ENCODE peak calls at places on chromosomes 5 and 9, in nine cellular contexts. M is SJSA1, I is BE2C, H is mucosa of descending colon, O is NB4, A is sigmoid colon, T is lower leg skin, Q is epithelial cell of esophagus, J is heart left ventricle. W is an unnamed sample.

GRCh38 chr9:20331095-20331685 is 291.1 kb downstream of the MLLT3 start:
- DNase-seq in M (no peak), O (no peak), T (no peak), J (no peak), H (no peak), I (no peak), Q (no peak), A (no peak), W (no peak)

GRCh38 chr5:62650197-62650596 is 71.6 kb downstream of the LRRC70 start:
- DNase-seq in A (no peak), J (no peak), M (no peak), O (no peak), H (no peak), Q (no peak), I (no peak), T (no peak), W (no peak)

GRCh38 chr5:166899343-166899742 is 1392.1 kb upstream of the WWC1 start:
- DNase-seq in T (no peak), M (no peak), J (no peak), O (no peak), Q (no peak), A (no peak), I (no peak), H (no peak), W (no peak)

GRCh38 chr5:118863345-118863744 is 125.0 kb downstream of the DTWD2 start:
- DNase-seq in M (no peak), A (no peak), T (no peak), I (no peak), J (no peak), Q (peak), O (no peak), H (no peak), W (no peak)

GRCh38 chr5:80239680-80240367 is 16.0 kb downstream of the SERINC5 start:
- DNase-seq in T (no peak), J (no peak), O (peak), Q (peak), A (no peak), I (no peak), H (no peak), M (no peak), W (peak)

GRCh38 chr9:7186175-7186574 is 428.4 kb downstream of the KDM4C start:
- DNase-seq in J (no peak), H (no peak), I (no peak), O (peak), M (no peak), T (no peak), Q (peak), A (no peak), W (no peak)

GRCh38 chr9:90504486-90504885 is 138.1 kb downstream of the DIRAS2 start:
- DNase-seq in A (no peak), M (no peak), J (no peak), O (no peak), I (no peak), H (no peak), Q (no peak), T (no peak), W (no peak)

GRCh38 chr5:179759961-179760541 is 27.4 kb downstream of the MAML1 start:
- DNase-seq in Q (no peak), J (no peak), I (no peak), A (no peak), M (no peak), O (no peak), T (no peak), H (no peak), W (peak)

GRCh38 chr5:66960373-66961137 is 236.0 kb downstream of the CD180 start:
- DNase-seq in T (no peak), I (no peak), M (peak), H (no peak), J (no peak), O (no peak), A (no peak), Q (no peak), W (no peak)
- H3K4me3 ChIP-seq in T (no peak), I (no peak), M (no peak), H (no peak), J (no peak), O (no peak), A (no peak), Q (no peak), W (no peak)

DNA sequence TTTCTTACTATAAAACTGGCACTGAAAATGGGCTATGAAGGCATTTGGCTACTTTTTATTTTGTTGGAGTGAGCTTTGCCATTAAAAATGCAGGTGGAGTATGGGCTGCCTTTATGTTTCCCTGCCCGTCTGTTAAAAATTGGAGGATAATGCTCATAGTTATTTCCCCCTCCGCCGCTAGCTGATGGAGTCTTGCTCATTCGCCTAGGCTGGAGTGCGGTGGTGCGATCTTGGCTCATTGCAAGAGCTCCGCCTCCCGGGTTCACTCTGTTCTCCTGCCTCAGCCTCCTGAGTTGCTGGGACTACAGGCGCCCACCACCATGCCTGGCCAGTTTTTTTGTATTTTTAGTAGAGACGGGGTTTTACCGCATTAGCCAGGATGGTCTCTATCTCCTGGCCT is 8.6 kb downstream of the G3BP1 start:
- DNase-seq in Q (no peak), H (no peak), A (no peak), J (no peak), M (no peak), I (no peak), T (no peak), O (no peak), W (no peak)
- H3K4me3 ChIP-seq in Q (no peak), H (no peak), A (no peak), J (no peak), M (no peak), I (no peak), T (no peak), O (no peak), W (no peak)

GRCh38 chr9:2158111-2158610 is 143.0 kb downstream of the SMARCA2 start:
- DNase-seq in A (peak), I (no peak), Q (peak), M (peak), T (peak), O (peak), H (no peak), J (no peak), W (peak)
- H3K4me3 ChIP-seq in A (peak), I (no peak), Q (peak), M (peak), T (no peak), O (peak), H (no peak), J (peak), W (peak)

GRCh38 chr9:115595951-115596742 is 478.2 kb upstream of the TNC start:
- DNase-seq in I (no peak), Q (no peak), T (no peak), J (no peak), O (no peak), H (no peak), A (no peak), M (peak), W (peak)
- H3K4me3 ChIP-seq in I (no peak), Q (no peak), T (no peak), J (no peak), O (no peak), H (no peak), A (no peak), M (peak), W (peak)

DNA sequence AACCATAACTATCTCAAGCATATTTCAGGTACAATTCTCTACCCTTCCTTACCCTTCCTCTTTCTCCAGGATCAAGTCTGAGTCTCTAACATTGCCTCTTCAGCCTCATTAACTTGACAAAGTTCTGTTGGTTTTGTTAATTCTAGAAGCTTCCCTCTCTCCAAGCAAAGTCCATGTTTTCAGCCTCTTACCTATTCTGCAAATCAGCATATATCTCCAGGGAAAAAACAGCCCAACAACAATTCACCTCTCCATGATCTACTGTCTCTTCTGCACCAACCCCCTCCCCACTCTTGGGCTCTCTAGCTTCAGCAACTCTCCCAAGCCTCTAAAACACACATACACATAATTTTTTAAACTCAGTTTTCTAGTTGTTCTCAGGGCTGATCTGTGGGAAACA is 72.2 kb downstream of the LIX1 start:
- DNase-seq in A (no peak), M (no peak), Q (no peak), H (no peak), I (no peak), J (no peak), O (no peak), T (no peak), W (no peak)
- H3K4me3 ChIP-seq in A (no peak), M (no peak), Q (no peak), H (no peak), I (no peak), J (no peak), O (no peak), T (no peak), W (no peak)

DNA sequence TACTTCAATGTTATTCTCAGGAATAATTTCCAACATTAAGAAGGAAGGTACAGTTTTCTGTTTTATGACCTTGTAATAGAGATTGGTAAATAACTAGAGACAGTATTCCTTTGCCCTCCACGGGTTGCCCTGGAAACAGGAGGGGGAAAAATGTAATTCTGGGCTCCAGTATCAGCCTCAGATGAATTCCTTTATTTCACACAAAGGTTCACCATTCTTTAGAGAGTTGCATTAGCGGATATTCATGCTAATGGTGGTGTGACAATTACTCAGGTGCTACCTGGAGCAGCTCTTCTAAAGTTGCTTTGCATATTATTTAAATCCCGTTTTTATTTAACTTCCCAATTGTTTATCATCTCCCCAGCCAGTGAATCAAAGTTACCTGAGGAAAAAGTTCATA is 42.6 kb downstream of the CETN3 start:
- DNase-seq in M (no peak), T (no peak), Q (no peak), A (no peak), I (no peak), O (no peak), J (no peak), H (no peak), W (no peak)
- H3K4me3 ChIP-seq in M (no peak), T (no peak), Q (no peak), A (no peak), I (no peak), O (no peak), J (no peak), H (no peak), W (no peak)

DNA sequence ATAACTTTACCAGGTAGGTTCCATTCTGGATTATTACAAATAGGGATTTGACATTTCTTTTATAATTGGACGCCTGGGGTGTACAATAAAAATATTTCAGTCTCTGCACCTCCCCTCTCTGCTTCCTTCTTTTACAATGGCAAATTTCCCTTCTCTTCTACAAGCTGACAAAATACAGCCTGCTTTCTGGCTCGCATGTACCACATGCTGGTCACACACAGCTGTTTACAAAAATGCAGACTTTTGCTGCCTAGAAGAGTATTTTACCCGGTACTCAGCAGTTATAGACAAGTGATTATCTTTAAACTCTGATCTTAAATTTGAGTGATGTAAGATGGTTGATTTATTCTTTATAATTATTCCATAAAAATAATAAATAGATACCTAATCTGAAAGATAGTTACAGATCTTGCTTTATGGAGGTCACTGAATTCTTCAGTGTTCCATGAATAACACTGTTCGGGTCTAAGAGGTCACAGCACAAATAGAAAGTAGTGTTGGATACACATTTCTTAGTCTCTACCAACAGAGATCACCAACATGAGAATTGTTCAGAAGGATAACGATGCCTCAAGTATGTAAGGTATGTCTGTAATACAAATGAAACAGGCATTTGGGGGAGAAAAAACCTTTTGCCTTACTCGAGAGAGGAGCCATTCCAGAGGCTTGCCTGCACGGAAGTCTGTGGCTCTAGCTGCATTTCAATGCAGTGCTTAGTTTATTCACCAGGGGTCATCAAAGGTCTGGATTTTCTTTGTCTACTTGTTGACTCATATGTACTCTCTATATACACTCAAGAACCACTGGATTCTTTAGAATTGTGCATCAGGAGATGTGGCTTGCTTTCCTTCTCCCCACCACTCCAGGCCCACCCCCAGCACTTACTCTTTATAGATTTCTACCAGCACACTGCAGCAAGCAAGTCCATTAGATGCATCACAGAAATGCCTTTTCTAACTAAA is 206.6 kb upstream of the RFX3 start:
- DNase-seq in H (no peak), M (peak), T (no peak), Q (peak), O (peak), J (no peak), A (no peak), I (peak), W (no peak)
- H3K4me3 ChIP-seq in H (no peak), M (peak), T (no peak), Q (no peak), O (no peak), J (no peak), A (no peak), I (no peak), W (peak)

DNA sequence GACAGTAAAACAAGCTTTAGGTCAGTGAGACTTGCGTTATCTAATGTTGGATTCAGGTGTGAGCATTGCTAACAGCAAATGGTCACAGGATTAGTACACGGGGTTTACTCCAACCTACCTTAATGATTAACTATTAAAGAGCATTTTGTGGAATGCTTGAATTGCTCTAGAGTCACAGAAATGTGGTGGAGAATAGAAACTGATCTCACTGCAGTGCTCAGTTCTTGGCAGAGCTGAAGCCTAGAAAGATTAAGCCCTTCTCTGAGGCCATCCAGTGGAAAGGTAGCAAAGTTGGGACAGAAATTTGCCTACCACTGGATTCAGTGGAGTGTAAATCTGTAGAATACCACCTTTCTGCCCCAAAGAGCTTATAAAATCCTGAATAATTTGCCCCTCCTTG is 60.9 kb downstream of the ICE1 start:
- DNase-seq in H (no peak), T (no peak), I (no peak), Q (no peak), A (no peak), J (no peak), M (no peak), O (no peak), W (no peak)
- H3K4me3 ChIP-seq in H (no peak), T (no peak), I (no peak), Q (no peak), A (no peak), J (no peak), M (no peak), O (no peak), W (no peak)

W was measured in MG63.